ENCODE peak calls at places on chromosomes 5 and 9, in eight cellular contexts. O, G, H, Y, C, K, D and Z are unnamed samples.

GRCh38 chr9:124257865-124258764 is at the start of gene NEK6:
- DNase-seq in H (peak), C (peak), Y (no peak), D (peak), K (peak), O (peak), G (no peak), Z (peak)

GRCh38 chr9:4119778-4120554 is 179.9 kb downstream of the GLIS3 start:
- DNase-seq in H (no peak), Y (no peak), K (no peak), G (no peak), D (no peak), O (no peak), C (no peak), Z (peak)

GRCh38 chr9:92175441-92175840 is 60.2 kb upstream of the SPTLC1 start:
- DNase-seq in K (no peak), H (no peak), G (no peak), O (no peak), Y (no peak), D (no peak), C (no peak), Z (no peak)

GRCh38 chr5:107874810-107875209 is 204.1 kb upstream of the EFNA5 start:
- DNase-seq in H (no peak), D (peak), K (no peak), Y (no peak), O (no peak), G (no peak), C (no peak), Z (peak)

GRCh38 chr5:103461223-103461622 is 101.4 kb downstream of the NUDT12 start:
- DNase-seq in Y (peak), K (no peak), O (peak), G (no peak), D (peak), H (no peak), C (no peak), Z (no peak)

GRCh38 chr9:87327567-87328125 is 170.0 kb upstream of the DAPK1 start:
- DNase-seq in C (no peak), O (no peak), H (no peak), Y (no peak), D (no peak), G (no peak), K (no peak), Z (peak)

GRCh38 chr9:109167716-109168115 is 667 bp upstream of the FRRS1L start:
- DNase-seq in H (no peak), O (no peak), C (no peak), K (no peak), G (no peak), D (no peak), Y (no peak), Z (no peak)

GRCh38 chr5:65364907-65365306 is 116.8 kb downstream of the ADAMTS6 start:
- DNase-seq in D (peak), H (no peak), C (no peak), Y (peak), O (peak), G (no peak), K (no peak), Z (peak)

GRCh38 chr5:112294126-112294525 is 125.0 kb downstream of the EPB41L4A start:
- DNase-seq in O (no peak), Y (no peak), H (no peak), D (no peak), C (no peak), K (no peak), G (no peak), Z (no peak)

GRCh38 chr5:34658023-34658422 is 1.9 kb downstream of the RAI14 start:
- DNase-seq in H (no peak), Y (peak), K (no peak), O (peak), C (no peak), D (peak), G (no peak), Z (peak)

GRCh38 chr9:127233582-127234350 is 30.8 kb upstream of the GARNL3 start:
- DNase-seq in H (no peak), D (no peak), K (no peak), C (no peak), G (no peak), Y (no peak), O (peak), Z (no peak)

GRCh38 chr9:87148391-87149237 is 201.3 kb upstream of the GAS1 start:
- DNase-seq in C (peak), H (peak), G (peak), Y (peak), O (peak), D (peak), K (peak), Z (peak)

GRCh38 chr9:110668528-110669167 is at the start of gene MUSK:
- DNase-seq in H (no peak), D (peak), Y (no peak), K (no peak), G (no peak), O (no peak), C (no peak), Z (no peak)
- H3K4me3 ChIP-seq in H (no peak), D (no peak), Y (no peak), K (no peak), G (no peak), O (no peak), C (peak), Z (no peak)

DNA sequence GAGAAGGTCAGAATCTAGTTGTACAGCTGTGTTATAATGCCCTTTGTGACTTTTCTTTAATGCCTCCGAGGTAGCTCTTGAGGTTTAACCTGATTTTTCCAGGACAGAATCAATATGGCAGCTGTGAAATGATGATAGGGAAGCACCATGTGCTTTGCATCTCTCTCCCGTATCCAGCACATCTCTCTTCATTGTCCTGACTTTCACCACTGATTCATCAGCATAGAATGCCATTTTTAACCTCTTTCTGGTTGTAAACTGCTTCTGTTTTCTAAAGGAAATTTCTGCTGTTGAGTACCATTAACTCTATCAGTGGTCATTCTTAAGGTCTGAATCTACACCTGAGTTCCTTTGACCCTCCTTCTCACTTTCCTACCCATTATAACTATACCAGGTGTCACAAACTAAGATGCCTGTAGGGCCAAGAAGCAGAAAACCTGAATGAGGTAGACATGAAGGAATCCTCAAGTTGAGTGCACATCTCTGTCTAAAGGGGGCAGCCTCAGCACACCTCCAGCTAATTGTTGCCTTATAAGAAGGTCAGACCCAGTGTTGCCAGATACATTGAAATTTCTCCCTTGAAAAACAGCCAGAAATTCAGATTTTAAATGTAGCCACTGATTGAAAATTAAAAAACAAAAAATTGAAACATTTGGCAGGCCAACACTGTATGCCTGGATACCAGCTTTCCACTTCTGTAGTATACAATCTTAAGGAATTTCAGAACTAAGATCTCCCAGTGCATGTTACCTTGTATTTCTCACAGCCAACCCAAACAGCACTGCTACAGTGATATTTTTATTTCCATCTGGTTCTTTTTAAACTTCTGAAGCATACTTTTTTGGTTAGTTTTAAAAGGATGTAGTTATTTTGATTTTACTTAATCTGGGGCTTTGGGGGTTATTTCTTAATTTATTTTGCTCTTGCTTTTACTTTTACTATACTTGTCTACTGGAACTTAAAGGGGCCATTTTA is 35.8 kb upstream of the TLX3 start:
- DNase-seq in D (peak), Y (peak), K (no peak), O (peak), C (no peak), G (no peak), H (peak), Z (peak)
- TF ChIP-seq CTCF in D (peak), Y (peak), K (no peak), O (no peak), C (no peak), G (no peak), H (peak), Z (peak)

DNA sequence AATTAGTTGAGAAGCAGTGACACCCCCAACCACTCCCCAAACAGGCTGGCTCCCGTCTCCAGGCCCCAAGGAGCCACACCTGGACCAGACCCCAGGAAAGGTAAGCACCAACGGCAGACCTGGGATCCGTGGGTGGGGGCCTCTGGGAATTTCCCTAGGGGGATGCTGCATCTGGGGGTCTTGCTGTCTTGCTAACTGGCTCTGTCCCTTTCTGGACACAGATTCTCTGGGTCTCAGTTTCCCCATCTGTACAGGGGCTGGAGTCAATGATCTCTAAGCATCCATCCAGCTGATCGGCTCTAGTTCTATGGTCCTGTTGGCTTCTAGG is 27.9 kb upstream of the IL17B start:
- DNase-seq in D (no peak), O (no peak), Y (no peak), C (no peak), K (no peak), H (no peak), G (no peak), Z (no peak)
- H3K4me3 ChIP-seq in D (peak), O (peak), Y (peak), C (peak), K (peak), H (no peak), G (peak), Z (no peak)

GRCh38 chr5:124952566-124952965 is 206.1 kb upstream of the ZNF608 start:
- DNase-seq in G (no peak), O (no peak), H (no peak), D (no peak), Y (no peak), C (no peak), K (no peak), Z (no peak)

GRCh38 chr5:124951105-124951504 is 204.7 kb upstream of the ZNF608 start:
- DNase-seq in C (no peak), K (no peak), Y (no peak), G (no peak), H (no peak), O (no peak), D (no peak), Z (no peak)

GRCh38 chr5:124951676-124952075 is 205.2 kb upstream of the ZNF608 start:
- DNase-seq in K (no peak), G (no peak), O (no peak), H (no peak), Y (no peak), D (no peak), C (no peak), Z (no peak)

GRCh38 chr5:124949862-124950261 is 203.4 kb upstream of the ZNF608 start:
- DNase-seq in C (no peak), G (no peak), K (peak), D (no peak), H (peak), Y (no peak), O (no peak), Z (no peak)

DNA sequence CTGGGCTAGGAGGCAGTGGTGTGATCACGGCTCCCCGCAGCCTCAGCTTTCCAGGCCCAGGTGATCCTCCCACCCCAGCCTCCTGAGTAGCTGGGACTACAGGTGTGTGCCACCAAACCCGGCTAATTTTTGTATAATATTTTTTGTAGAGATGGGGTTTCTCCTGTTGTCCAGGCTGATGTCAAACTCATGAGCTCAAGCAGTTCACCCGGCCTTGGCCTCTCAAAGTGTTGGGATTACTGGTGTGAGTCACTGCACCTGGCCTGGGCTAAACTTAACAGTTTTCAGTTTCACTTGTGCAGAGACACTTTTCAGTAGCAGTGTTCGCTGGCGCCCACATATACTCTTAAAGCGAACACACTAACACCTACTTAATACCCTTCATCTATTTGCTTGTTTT is 205.6 kb upstream of the ZNF608 start:
- DNase-seq in Y (no peak), G (no peak), C (no peak), D (peak), O (no peak), K (no peak), H (no peak), Z (no peak)
- TF ChIP-seq CTCF in Y (no peak), G (no peak), C (no peak), D (no peak), O (no peak), K (no peak), H (no peak), Z (no peak)

DNA sequence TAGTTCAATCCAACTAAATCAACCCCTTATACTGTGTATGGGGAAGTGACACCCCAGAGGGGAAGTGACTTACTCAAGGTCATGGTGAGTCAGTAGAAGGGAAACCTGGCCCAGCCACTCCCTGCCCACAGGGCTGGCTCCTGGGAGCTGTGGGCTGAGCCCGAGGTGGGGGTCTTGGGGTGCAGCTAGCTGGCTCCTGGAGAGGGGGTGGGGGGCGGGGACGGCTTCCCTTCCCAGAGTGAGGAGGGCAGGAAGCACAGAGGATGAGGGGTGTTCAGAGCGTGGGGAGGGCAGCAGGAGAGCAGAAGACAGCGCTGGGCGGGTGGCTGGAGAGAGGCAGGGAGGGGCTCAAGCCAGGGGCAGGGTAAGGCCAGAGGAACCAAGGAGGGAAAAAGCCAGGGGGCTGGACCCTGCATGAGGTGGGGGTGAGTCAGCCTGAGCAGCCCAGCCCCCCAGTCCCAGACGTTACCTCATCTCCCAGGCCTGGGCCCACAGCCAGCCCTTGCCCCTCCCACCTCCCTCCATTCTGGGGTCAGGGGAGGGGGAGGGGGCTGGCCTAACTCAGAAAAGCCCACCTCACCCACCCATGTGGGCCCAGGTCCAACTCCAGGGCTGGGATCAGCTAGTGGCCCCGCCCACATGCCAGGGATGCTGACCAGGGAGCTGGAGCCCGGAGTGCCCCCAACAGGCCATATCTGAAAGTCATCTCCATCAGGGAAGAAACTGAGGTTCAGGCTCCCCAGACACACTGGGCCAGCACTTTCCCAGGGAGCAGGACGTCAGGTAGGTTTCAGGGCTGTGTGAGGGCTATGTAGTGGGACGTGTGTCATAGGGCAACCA is 2.8 kb downstream of the PDLIM7 start:
- DNase-seq in D (peak), O (peak), H (peak), C (peak), Y (peak), K (peak), G (peak), Z (peak)
- H3K4me3 ChIP-seq in D (peak), O (peak), H (no peak), C (peak), Y (peak), K (peak), G (no peak), Z (no peak)

GRCh38 chr5:175876107-175876506 is 4.7 kb downstream of the CPLX2 start:
- DNase-seq in K (no peak), O (no peak), C (no peak), D (no peak), G (no peak), Y (no peak), H (no peak), Z (no peak)

GRCh38 chr5:175878021-175878420 is 6.6 kb downstream of the CPLX2 start:
- DNase-seq in K (no peak), D (no peak), C (no peak), O (no peak), Y (no peak), G (no peak), H (no peak), Z (no peak)

GRCh38 chr5:175872287-175873089 is 1.1 kb downstream of the CPLX2 start:
- DNase-seq in Y (no peak), H (no peak), K (no peak), O (no peak), D (no peak), C (no peak), G (no peak), Z (no peak)

GRCh38 chr5:175873090-175873454 is 1.7 kb downstream of the CPLX2 start:
- DNase-seq in Y (no peak), G (no peak), H (peak), C (no peak), D (no peak), K (no peak), O (no peak), Z (no peak)

DNA sequence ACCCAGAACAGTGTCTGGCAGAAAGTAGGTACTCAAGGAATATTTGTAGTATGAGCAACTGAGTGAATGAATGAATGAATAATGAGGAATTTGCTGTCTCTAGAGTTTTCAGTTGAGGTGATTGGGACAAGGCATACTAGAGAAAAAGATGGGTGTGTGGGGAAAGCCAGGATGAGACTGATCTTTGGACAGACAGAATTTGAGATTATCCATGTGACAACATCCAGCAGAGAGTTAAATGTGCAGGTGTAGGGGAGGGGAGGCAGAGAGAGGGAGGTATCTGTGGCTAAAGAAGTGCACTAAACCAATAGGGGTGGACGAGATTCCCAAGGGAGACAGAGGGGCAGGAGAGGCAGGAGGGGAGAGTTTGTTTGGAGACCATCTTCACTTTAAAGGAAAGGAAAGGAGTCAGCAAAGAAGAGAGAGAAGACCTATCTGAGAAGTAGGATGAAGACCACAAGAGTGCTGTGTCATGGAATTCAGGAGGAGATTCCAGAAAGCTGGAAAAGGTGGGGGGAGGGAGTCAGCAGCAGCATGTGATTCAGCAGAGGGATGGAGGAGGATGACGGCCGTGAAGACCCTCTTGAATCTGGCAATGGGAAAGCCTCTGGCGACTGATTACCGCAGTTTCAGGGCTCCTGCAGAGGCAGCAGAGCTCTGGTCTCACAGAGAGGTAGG is 3.2 kb downstream of the CPLX2 start:
- DNase-seq in C (no peak), D (no peak), K (no peak), O (no peak), Y (no peak), H (no peak), G (no peak), Z (no peak)
- TF ChIP-seq CTCF in C (no peak), D (no peak), K (no peak), O (no peak), Y (no peak), H (no peak), G (no peak), Z (no peak)

GRCh38 chr9:121324316-121324715 is 45.7 kb downstream of the STOM start:
- DNase-seq in H (no peak), K (no peak), D (no peak), G (no peak), C (peak), O (no peak), Y (no peak), Z (no peak)
- H3K4me3 ChIP-seq in H (no peak), K (no peak), D (no peak), G (no peak), C (no peak), O (no peak), Y (no peak), Z (no peak)